ENCODE peak calls at places on chromosome 11, in nine cellular contexts. W is PC-3, P is HCT116, Z is GM23338, D is SK-N-SH, V is GM23248, U is MM.1S, Y is OCI-LY7, E is hepatocyte. H is an unnamed sample.
A peak's percentile ranks its signal among the peaks of the same experiment; 100 is the strongest.

GRCh38 chr11:76276773-76277155 is 70.5 kb upstream of the WNT11 start:
- DNase-seq in W (no peak), P (no peak), Z (no peak), D (no peak), V (no peak), U (no peak), Y (no peak), E (no peak), H (no peak)

GRCh38 chr11:31821779-31822574 is 10.9 kb upstream of the PAX6 start:
- DNase-seq in W (no peak), P (no peak), Z (peak; percentile 36), D (peak; percentile 16), V (no peak), U (no peak), Y (no peak), E (no peak), H (peak; percentile 40)

GRCh38 chr11:11157201-11157600 is 195.8 kb downstream of the CSNK2A3 start:
- DNase-seq in W (peak; percentile 54), P (peak; percentile 21), Z (peak; percentile 84), D (peak; percentile 59), V (peak; percentile 67), U (peak; percentile 58), Y (peak; percentile 40), E (peak; percentile 65), H (peak; percentile 73)

GRCh38 chr11:4672470-4672869 is 25.2 kb downstream of the OR51E2 start:
- DNase-seq in W (peak; percentile 5), P (no peak), Z (no peak), D (no peak), V (no peak), U (no peak), Y (no peak), E (no peak), H (no peak)

GRCh38 chr11:12179521-12179920 is 69.1 kb downstream of the MICAL2 start:
- DNase-seq in W (no peak), P (no peak), Z (no peak), D (no peak), V (no peak), U (no peak), Y (no peak), E (no peak), H (no peak)

GRCh38 chr11:105642870-105643269 is 33.0 kb downstream of the GRIA4 start:
- DNase-seq in W (no peak), P (no peak), Z (no peak), D (no peak), V (no peak), U (no peak), Y (no peak), E (no peak), H (no peak)

GRCh38 chr11:32581556-32581955 is 2.1 kb upstream of the EIF3M start:
- DNase-seq in W (peak; percentile 43), P (no peak), Z (peak; percentile 4), D (no peak), V (no peak), U (no peak), Y (no peak), E (no peak), H (no peak)

GRCh38 chr11:115368616-115369015 is 135.6 kb downstream of the CADM1 start:
- DNase-seq in W (no peak), P (no peak), Z (no peak), D (no peak), V (no peak), U (no peak), Y (no peak), E (no peak), H (no peak)

GRCh38 chr11:10930224-10930960 is 72.5 kb upstream of the ZBED5 start:
- DNase-seq in W (peak; percentile 17), P (no peak), Z (peak; percentile 64), D (no peak), V (peak; percentile 69), U (no peak), Y (no peak), E (no peak), H (no peak)

GRCh38 chr11:75733346-75734107 is 15.9 kb downstream of the MOGAT2 start:
- DNase-seq in W (peak; percentile 31), P (no peak), Z (no peak), D (peak; percentile 52), V (peak; percentile 38), U (no peak), Y (no peak), E (peak; percentile 57), H (peak; percentile 39)

GRCh38 chr11:66419825-66420224 is 1.0 kb upstream of the NPAS4 start:
- DNase-seq in W (no peak), P (no peak), Z (peak; percentile 81), D (peak; percentile 89), V (no peak), U (no peak), Y (no peak), E (no peak), H (peak; percentile 85)

GRCh38 chr11:2085251-2086066 is 53.7 kb downstream of the IGF2 start:
- DNase-seq in W (no peak), P (no peak), Z (no peak), D (no peak), V (no peak), U (no peak), Y (no peak), E (no peak), H (no peak)

GRCh38 chr11:41461057-41461681 is 1.7 kb upstream of the LRRC4C start:
- DNase-seq in W (peak; percentile 50), P (peak; percentile 1), Z (peak; percentile 50), D (no peak), V (peak; percentile 13), U (peak; percentile 27), Y (peak; percentile 8), E (peak; percentile 41), H (peak; percentile 26)

GRCh38 chr11:96264364-96264763 is 78.6 kb downstream of the MAML2 start:
- DNase-seq in W (no peak), P (no peak), Z (no peak), D (no peak), V (no peak), U (no peak), Y (no peak), E (no peak), H (no peak)

GRCh38 chr11:26276798-26277424 is 55.0 kb upstream of the ANO3 start:
- DNase-seq in W (peak; percentile 79), P (peak; percentile 21), Z (peak; percentile 87), D (peak; percentile 43), V (peak; percentile 65), U (peak; percentile 81), Y (peak; percentile 71), E (peak; percentile 70), H (peak; percentile 67)

GRCh38 chr11:132590554-132590953 is 941.7 kb downstream of the OPCML start:
- DNase-seq in W (no peak), P (no peak), Z (no peak), D (no peak), V (no peak), U (no peak), Y (no peak), E (no peak), H (no peak)

GRCh38 chr11:44629732-44630345 is 64.4 kb downstream of the CD82 start:
- DNase-seq in W (no peak), P (no peak), Z (no peak), D (no peak), V (no peak), U (no peak), Y (no peak), E (no peak), H (no peak)

GRCh38 chr11:134116210-134116609 is 47.3 kb downstream of the JAM3 start:
- DNase-seq in W (no peak), P (no peak), Z (no peak), D (no peak), V (no peak), U (no peak), Y (no peak), E (no peak), H (no peak)

GRCh38 chr11:134118016-134118415 is 49.1 kb downstream of the JAM3 start:
- DNase-seq in W (no peak), P (no peak), Z (no peak), D (no peak), V (peak; percentile 37), U (no peak), Y (no peak), E (no peak), H (no peak)

GRCh38 chr11:134119094-134119493 is 50.2 kb downstream of the JAM3 start:
- DNase-seq in W (no peak), P (no peak), Z (no peak), D (no peak), V (peak; percentile 49), U (no peak), Y (no peak), E (no peak), H (no peak)

GRCh38 chr11:134120921-134121526 is 52.2 kb downstream of the JAM3 start:
- DNase-seq in W (no peak), P (no peak), Z (no peak), D (peak; percentile 61), V (peak; percentile 79), U (no peak), Y (no peak), E (no peak), H (no peak)

GRCh38 chr11:134120143-134120850 is 51.4 kb downstream of the JAM3 start:
- DNase-seq in W (no peak), P (no peak), Z (no peak), D (no peak), V (peak; percentile 97), U (no peak), Y (no peak), E (peak; percentile 57), H (no peak)
- H3K4me2 ChIP-seq in W (no peak overlapping the region), P (no peak overlapping the region), Z (no peak overlapping the region), D (peak overlapping the region; percentile 78), V (peak overlapping the region; percentile 84), U (no peak overlapping the region), Y (no peak overlapping the region), E (peak overlapping the region; percentile 56), H (no peak overlapping the region)

GRCh38 chr11:118180300-118180703 is 3.9 kb upstream of the SCN2B start:
- DNase-seq in W (no peak), P (peak; percentile 55), Z (peak; percentile 89), D (peak; percentile 78), V (peak; percentile 33), U (no peak), Y (peak; percentile 85), E (peak; percentile 61), H (peak; percentile 76)
- TF ChIP-seq EZH2phosphoT487 in W (no peak), P (no peak), Z (no peak), D (no peak), V (no peak), U (no peak), Y (no peak), E (no peak), H (no peak)

DNA sequence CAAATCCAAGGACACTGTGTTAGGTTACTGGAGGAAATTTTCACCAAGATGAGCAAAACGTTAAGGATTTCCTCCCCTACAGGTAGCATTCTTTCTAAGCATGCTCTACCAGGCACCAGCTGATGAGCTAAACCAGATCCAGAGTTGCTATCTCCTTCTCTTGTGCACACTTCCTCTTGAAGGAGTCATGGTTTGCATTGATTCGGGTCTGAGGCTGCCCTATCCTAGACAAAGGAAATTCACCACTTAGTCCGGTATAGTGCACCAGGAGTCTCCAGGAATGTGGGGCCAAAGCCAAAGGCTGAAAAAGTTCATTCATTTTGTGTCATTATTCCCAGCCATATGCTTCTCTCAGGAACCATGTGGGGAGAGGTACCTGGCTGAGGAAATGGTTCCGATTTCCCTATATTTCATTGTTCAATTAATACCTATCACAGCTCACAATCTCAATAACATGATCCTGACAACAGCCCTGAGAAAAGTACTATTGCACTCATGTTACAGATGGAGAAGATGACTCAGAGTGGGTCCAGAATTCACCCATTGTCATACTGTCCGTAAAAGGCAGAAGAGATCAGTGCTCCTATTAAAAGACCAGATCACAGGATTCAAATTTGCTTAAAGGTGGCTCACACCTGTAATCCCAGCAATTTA is 39.1 kb downstream of the SLC35F2 start:
- DNase-seq in W (peak; percentile 68), P (no peak), Z (no peak), D (no peak), V (no peak), U (no peak), Y (no peak), E (no peak), H (no peak)
- H4K20me1 ChIP-seq in W (peaks cover 60% of the 10 kb centered on the region), P (peaks cover 5% of the 10 kb centered on the region), Z (peaks cover 16% of the 10 kb centered on the region), D (no peaks in the 10 kb centered on the region), V (no peaks in the 10 kb centered on the region), U (peaks cover 6% of the 10 kb centered on the region), Y (peaks cover 8% of the 10 kb centered on the region), E (no peaks in the 10 kb centered on the region), H (no peaks in the 10 kb centered on the region)

GRCh38 chr11:46361283-46362145 is 14.3 kb downstream of the DGKZ start:
- DNase-seq in W (no peak), P (no peak), Z (no peak), D (peak; percentile 88), V (peak; percentile 87), U (peak; percentile 64), Y (peak; percentile 88), E (no peak), H (no peak)
- H3K4me2 ChIP-seq in W (no peak overlapping the region), P (no peak overlapping the region), Z (no peak overlapping the region), D (peak overlapping the region; percentile 74), V (peak overlapping the region; percentile 69), U (peak overlapping the region; percentile 84), Y (peak overlapping the region; percentile 94), E (peak overlapping the region; percentile 41), H (peak overlapping the region; percentile 22)